ENCODE peak calls at places on chromosomes 1 and 21, in seven cellular contexts. One of them, this sample, is unnamed.

GRCh38 chr1:155081472-155082300 is 3.0 kb downstream of the EFNA3 start:
- DNase-seq in SK-N-SH: no peak
- DNase-seq in H1: no peak
- DNase-seq in HepG2: no peak
- DNase-seq in HCT116: no peak
- DNase-seq in K562: no peak
- DNase-seq in GM12878: no peak
- DNase-seq in this sample: no peak

GRCh38 chr1:24704411-24705259 is 40.6 kb upstream of the CLIC4 start:
- DNase-seq in SK-N-SH: peak; percentile 46
- DNase-seq in H1: no peak
- DNase-seq in HepG2: no peak
- DNase-seq in HCT116: no peak
- DNase-seq in K562: peak; percentile 57
- DNase-seq in GM12878: no peak
- DNase-seq in this sample: no peak

GRCh38 chr21:15617968-15618367 is 111.8 kb upstream of the USP25 start:
- DNase-seq in SK-N-SH: peak; percentile 5
- DNase-seq in H1: no peak
- DNase-seq in HepG2: no peak
- DNase-seq in HCT116: no peak
- DNase-seq in K562: no peak
- DNase-seq in GM12878: no peak
- DNase-seq in this sample: no peak

GRCh38 chr1:113993072-113993471 is 13.8 kb downstream of the OLFML3 start:
- DNase-seq in SK-N-SH: no peak
- DNase-seq in H1: no peak
- DNase-seq in HepG2: no peak
- DNase-seq in HCT116: no peak
- DNase-seq in K562: no peak
- DNase-seq in GM12878: no peak
- DNase-seq in this sample: no peak

GRCh38 chr1:156310962-156311361 is 11.9 kb upstream of the VHLL start:
- DNase-seq in SK-N-SH: no peak
- DNase-seq in H1: no peak
- DNase-seq in HepG2: no peak
- DNase-seq in HCT116: no peak
- DNase-seq in K562: no peak
- DNase-seq in GM12878: no peak
- DNase-seq in this sample: no peak

GRCh38 chr1:244314921-244315544 is 136.7 kb downstream of the ADSS2 start:
- DNase-seq in SK-N-SH: no peak
- DNase-seq in H1: no peak
- DNase-seq in HepG2: no peak
- DNase-seq in HCT116: no peak
- DNase-seq in K562: no peak
- DNase-seq in GM12878: no peak
- DNase-seq in this sample: no peak

GRCh38 chr1:43438576-43439120 is 15.1 kb downstream of the HYI start:
- DNase-seq in SK-N-SH: no peak
- DNase-seq in H1: no peak
- DNase-seq in HepG2: no peak
- DNase-seq in HCT116: no peak
- DNase-seq in K562: no peak
- DNase-seq in GM12878: no peak
- DNase-seq in this sample: no peak

GRCh38 chr1:20636785-20637347 is 3.6 kb downstream of the PINK1 start:
- DNase-seq in SK-N-SH: no peak
- DNase-seq in H1: no peak
- DNase-seq in HepG2: no peak
- DNase-seq in HCT116: no peak
- DNase-seq in K562: no peak
- DNase-seq in GM12878: no peak
- DNase-seq in this sample: no peak

DNA sequence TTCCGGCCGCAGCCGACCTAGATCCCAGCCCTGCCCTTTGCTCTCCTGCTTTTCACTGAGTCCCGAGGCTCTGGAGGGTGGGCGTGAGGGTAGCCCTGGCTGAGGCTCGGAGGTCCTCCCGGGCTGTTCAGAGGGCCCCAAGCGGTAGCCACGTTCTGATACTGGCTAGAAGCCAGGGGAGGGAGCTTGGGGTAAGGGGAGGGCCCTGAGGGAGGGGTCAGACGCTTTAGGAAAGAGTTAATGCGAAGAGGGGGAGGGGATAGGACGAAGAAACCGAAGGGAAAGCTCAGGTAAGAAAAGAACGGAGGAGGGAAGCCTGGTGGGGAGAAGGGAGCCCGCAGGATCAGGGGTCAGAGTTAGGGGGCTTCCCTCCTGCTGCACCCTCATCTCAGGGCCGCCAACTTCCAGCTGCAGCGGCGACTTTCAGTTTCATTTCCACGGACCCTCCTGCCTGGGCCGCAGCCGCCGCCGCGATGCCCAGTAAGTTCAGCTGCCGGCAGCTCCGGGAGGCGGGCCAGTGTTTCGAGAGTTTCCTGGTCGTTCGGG is at the start of gene MOV10:
- DNase-seq in SK-N-SH: peak; percentile 79
- DNase-seq in H1: peak; percentile 58
- DNase-seq in HepG2: peak; percentile 67
- DNase-seq in HCT116: peak; percentile 59
- DNase-seq in K562: peak; percentile 85
- DNase-seq in GM12878: peak; percentile 40
- DNase-seq in this sample: peak; percentile 20
- TF ChIP-seq SIN3A in SK-N-SH: peak; percentile 17
- TF ChIP-seq SIN3A in H1: peak; percentile 32
- TF ChIP-seq SIN3A in HepG2: no peak
- TF ChIP-seq SIN3A in HCT116: peak; percentile 4
- TF ChIP-seq SIN3A in K562: peak; percentile 82
- TF ChIP-seq SIN3A in GM12878: no peak
- TF ChIP-seq SIN3A in this sample: peak; percentile 27

DNA sequence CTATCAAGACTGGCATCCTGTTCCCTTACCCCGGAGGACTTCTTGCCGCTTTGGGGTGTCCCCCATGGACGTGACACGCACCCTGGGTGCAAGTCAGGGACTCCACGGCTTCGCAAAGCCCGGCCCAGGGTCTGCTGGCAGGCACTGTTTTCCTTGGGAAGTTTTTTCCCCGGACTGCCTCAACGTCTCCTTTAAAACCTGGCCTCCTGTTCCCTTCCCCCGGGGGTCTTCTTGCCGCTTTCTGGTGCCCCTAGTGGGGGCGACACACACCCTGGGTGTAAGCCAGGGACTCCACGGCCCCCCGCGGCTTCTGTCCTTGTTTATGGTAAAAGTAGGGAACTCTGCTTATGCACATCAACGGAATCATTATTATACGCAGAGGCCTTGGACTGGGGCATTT is 136.6 kb downstream of the LIPI start:
- DNase-seq in SK-N-SH: no peak
- DNase-seq in H1: no peak
- DNase-seq in HepG2: no peak
- DNase-seq in HCT116: no peak
- DNase-seq in K562: no peak
- DNase-seq in GM12878: no peak
- DNase-seq in this sample: no peak
- TF ChIP-seq SIN3A in SK-N-SH: no peak
- TF ChIP-seq SIN3A in H1: no peak
- TF ChIP-seq SIN3A in HepG2: no peak
- TF ChIP-seq SIN3A in HCT116: no peak
- TF ChIP-seq SIN3A in K562: no peak
- TF ChIP-seq SIN3A in GM12878: no peak
- TF ChIP-seq SIN3A in this sample: no peak

GRCh38 chr1:11142618-11143391 is 43.1 kb upstream of the EXOSC10 start:
- DNase-seq in SK-N-SH: no peak
- DNase-seq in H1: no peak
- DNase-seq in HepG2: no peak
- DNase-seq in HCT116: no peak
- DNase-seq in K562: no peak
- DNase-seq in GM12878: no peak
- DNase-seq in this sample: no peak

GRCh38 chr1:11144563-11145256 is 44.4 kb upstream of the ANGPTL7 start:
- DNase-seq in SK-N-SH: no peak
- DNase-seq in H1: no peak
- DNase-seq in HepG2: no peak
- DNase-seq in HCT116: no peak
- DNase-seq in K562: no peak
- DNase-seq in GM12878: no peak
- DNase-seq in this sample: no peak

GRCh38 chr1:11145741-11146140 is 43.4 kb upstream of the ANGPTL7 start:
- DNase-seq in SK-N-SH: no peak
- DNase-seq in H1: no peak
- DNase-seq in HepG2: no peak
- DNase-seq in HCT116: no peak
- DNase-seq in K562: no peak
- DNase-seq in GM12878: no peak
- DNase-seq in this sample: no peak

GRCh38 chr1:11143907-11144306 is 44.2 kb upstream of the EXOSC10 start:
- DNase-seq in SK-N-SH: no peak
- DNase-seq in H1: no peak
- DNase-seq in HepG2: no peak
- DNase-seq in HCT116: no peak
- DNase-seq in K562: no peak
- DNase-seq in GM12878: no peak
- DNase-seq in this sample: no peak

DNA sequence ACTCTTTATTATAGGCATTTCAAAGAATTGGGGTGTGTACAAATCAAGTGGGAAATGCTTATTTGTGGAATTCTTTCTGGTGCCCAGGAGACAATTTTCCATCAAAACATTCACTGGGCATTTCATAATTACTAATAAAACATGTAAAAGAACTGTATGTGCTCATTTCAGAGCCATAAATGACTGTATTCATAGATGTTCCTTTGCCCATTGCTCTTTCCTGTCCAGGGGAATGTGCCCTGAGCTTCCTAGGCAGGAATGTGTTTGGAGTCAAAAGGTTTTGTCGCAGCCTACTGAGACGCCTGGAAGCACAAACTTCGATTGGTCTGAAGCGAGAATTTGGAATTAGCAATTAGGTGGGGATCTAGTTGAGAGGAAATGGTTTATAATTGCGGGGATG is 43.7 kb upstream of the EXOSC10 start:
- DNase-seq in SK-N-SH: no peak
- DNase-seq in H1: no peak
- DNase-seq in HepG2: no peak
- DNase-seq in HCT116: no peak
- DNase-seq in K562: no peak
- DNase-seq in GM12878: no peak
- DNase-seq in this sample: no peak
- TF ChIP-seq SIN3A in SK-N-SH: no peak
- TF ChIP-seq SIN3A in H1: no peak
- TF ChIP-seq SIN3A in HepG2: no peak
- TF ChIP-seq SIN3A in HCT116: no peak
- TF ChIP-seq SIN3A in K562: no peak
- TF ChIP-seq SIN3A in GM12878: no peak
- TF ChIP-seq SIN3A in this sample: no peak

GRCh38 chr21:37294674-37295073 is 27.5 kb upstream of the VPS26C start:
- DNase-seq in SK-N-SH: no peak
- DNase-seq in H1: no peak
- DNase-seq in HepG2: no peak
- DNase-seq in HCT116: no peak
- DNase-seq in K562: no peak
- DNase-seq in GM12878: no peak
- DNase-seq in this sample: no peak
- TF ChIP-seq SIN3A in SK-N-SH: no peak
- TF ChIP-seq SIN3A in H1: no peak
- TF ChIP-seq SIN3A in HepG2: no peak
- TF ChIP-seq SIN3A in HCT116: no peak
- TF ChIP-seq SIN3A in K562: no peak
- TF ChIP-seq SIN3A in GM12878: no peak
- TF ChIP-seq SIN3A in this sample: no peak

GRCh38 chr21:37300114-37300746 is 33.1 kb upstream of the VPS26C start:
- DNase-seq in SK-N-SH: no peak
- DNase-seq in H1: no peak
- DNase-seq in HepG2: no peak
- DNase-seq in HCT116: no peak
- DNase-seq in K562: no peak
- DNase-seq in GM12878: no peak
- DNase-seq in this sample: no peak
- TF ChIP-seq SIN3A in SK-N-SH: no peak
- TF ChIP-seq SIN3A in H1: no peak
- TF ChIP-seq SIN3A in HepG2: no peak
- TF ChIP-seq SIN3A in HCT116: no peak
- TF ChIP-seq SIN3A in K562: no peak
- TF ChIP-seq SIN3A in GM12878: no peak
- TF ChIP-seq SIN3A in this sample: no peak

DNA sequence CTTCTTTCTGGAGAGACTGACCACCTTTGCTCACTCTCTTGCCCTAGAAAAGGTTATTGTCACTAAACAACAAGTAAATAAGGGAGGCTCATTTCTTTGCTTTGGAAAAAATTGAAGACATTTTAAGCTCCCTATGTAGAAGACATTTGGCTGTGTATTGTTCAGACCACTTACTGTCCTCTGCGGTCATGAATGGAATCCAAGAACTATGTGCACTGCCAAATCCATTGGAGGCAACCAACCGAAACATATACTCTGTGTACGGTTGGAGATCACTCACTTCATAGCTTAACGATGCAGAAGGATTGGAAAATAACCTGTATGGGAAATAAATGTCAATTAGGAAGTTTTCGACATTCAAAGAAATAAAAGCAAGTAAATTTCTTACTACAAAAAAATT is 332.8 kb downstream of the KCTD3 start:
- DNase-seq in SK-N-SH: no peak
- DNase-seq in H1: no peak
- DNase-seq in HepG2: no peak
- DNase-seq in HCT116: no peak
- DNase-seq in K562: no peak
- DNase-seq in GM12878: no peak
- DNase-seq in this sample: no peak
- TF ChIP-seq SIN3A in SK-N-SH: no peak
- TF ChIP-seq SIN3A in H1: no peak
- TF ChIP-seq SIN3A in HepG2: no peak
- TF ChIP-seq SIN3A in HCT116: no peak
- TF ChIP-seq SIN3A in K562: no peak
- TF ChIP-seq SIN3A in GM12878: no peak
- TF ChIP-seq SIN3A in this sample: no peak